ENCODE peak calls at places on chromosomes 11 and 22, in six cellular contexts. Q, A, P, N, M and T are unnamed samples.

GRCh38 chr11:45538939-45539338 is 126.5 kb downstream of the CHST1 start:
- DNase-seq in Q (no peak), A (no peak), P (no peak), N (no peak), M (no peak), T (no peak)

GRCh38 chr11:126834149-126834548 is 166.4 kb downstream of the KIRREL3 start:
- DNase-seq in Q (no peak), A (no peak), P (no peak), N (no peak), M (no peak), T (no peak)

GRCh38 chr22:26321469-26321913 is 107.6 kb upstream of the ASPHD2 start:
- DNase-seq in Q (no peak), A (no peak), P (no peak), N (no peak), M (peak; percentile 82), T (no peak)

GRCh38 chr22:39117585-39118191 is 20.6 kb downstream of the APOBEC3H start:
- DNase-seq in Q (no peak), A (no peak), P (no peak), N (peak; percentile 70), M (peak; percentile 56), T (no peak)

GRCh38 chr11:68532719-68533369 is 72.3 kb downstream of the PPP6R3 start:
- DNase-seq in Q (no peak), A (no peak), P (no peak), N (no peak), M (no peak), T (no peak)

GRCh38 chr11:85886089-85887056 is 31.2 kb downstream of the CCDC83 start:
- DNase-seq in Q (no peak), A (no peak), P (no peak), N (no peak), M (no peak), T (no peak)

GRCh38 chr22:33018232-33018864 is 39.8 kb downstream of the SYN3 start:
- DNase-seq in Q (peak; percentile 34), A (no peak), P (peak; percentile 30), N (peak; percentile 71), M (no peak), T (no peak)

GRCh38 chr11:115455606-115456005 is 48.6 kb downstream of the CADM1 start:
- DNase-seq in Q (no peak), A (no peak), P (no peak), N (no peak), M (no peak), T (no peak)

GRCh38 chr22:24982301-24983056 is 30.0 kb downstream of the KIAA1671 start:
- DNase-seq in Q (no peak), A (peak; percentile 31), P (no peak), N (no peak), M (no peak), T (no peak)

GRCh38 chr11:77065878-77066228 is 918 bp upstream of the CAPN5 start:
- DNase-seq in Q (no peak), A (peak; percentile 60), P (peak; percentile 39), N (no peak), M (peak; percentile 81), T (peak; percentile 78)

GRCh38 chr11:65719887-65720236 is 736 bp downstream of the RNASEH2C start:
- DNase-seq in Q (no peak), A (peak; percentile 49), P (no peak), N (no peak), M (no peak), T (no peak)

GRCh38 chr22:36536717-36537116 is 7.8 kb upstream of the EIF3D start:
- DNase-seq in Q (no peak), A (no peak), P (no peak), N (no peak), M (no peak), T (no peak)

GRCh38 chr11:66467034-66467659 is 442 bp downstream of the PELI3 start:
- DNase-seq in Q (no peak), A (no peak), P (no peak), N (peak; percentile 48), M (no peak), T (no peak)

GRCh38 chr11:911031-911889 is 650 bp upstream of the CHID1 start:
- DNase-seq in Q (no peak), A (no peak), P (no peak), N (peak; percentile 42), M (no peak), T (peak; percentile 83)

GRCh38 chr22:33038836-33039235 is 19.3 kb downstream of the SYN3 start:
- DNase-seq in Q (no peak), A (no peak), P (no peak), N (no peak), M (no peak), T (no peak)

GRCh38 chr22:40728731-40729189 is 49.5 kb downstream of the MCHR1 start:
- DNase-seq in Q (no peak), A (no peak), P (no peak), N (peak; percentile 62), M (no peak), T (no peak)

GRCh38 chr22:28188480-28188879 is 269.4 kb upstream of the PITPNB start:
- DNase-seq in Q (no peak), A (no peak), P (no peak), N (no peak), M (no peak), T (no peak)

GRCh38 chr11:46345131-46345597 is 2.1 kb upstream of the DGKZ start:
- DNase-seq in Q (no peak), A (no peak), P (no peak), N (no peak), M (no peak), T (no peak)

GRCh38 chr11:2662024-2662312 is 37.8 kb downstream of the KCNQ1OT1 start:
- DNase-seq in Q (no peak), A (no peak), P (no peak), N (peak; percentile 19), M (no peak), T (peak; percentile 42)

GRCh38 chr11:61098778-61099177 is 3.5 kb upstream of the CD5 start:
- DNase-seq in Q (no peak), A (no peak), P (no peak), N (no peak), M (no peak), T (no peak)

GRCh38 chr11:1344056-1344635 is 34.7 kb upstream of the TOLLIP start:
- DNase-seq in Q (no peak), A (no peak), P (no peak), N (peak; percentile 18), M (peak; percentile 37), T (no peak)

DNA sequence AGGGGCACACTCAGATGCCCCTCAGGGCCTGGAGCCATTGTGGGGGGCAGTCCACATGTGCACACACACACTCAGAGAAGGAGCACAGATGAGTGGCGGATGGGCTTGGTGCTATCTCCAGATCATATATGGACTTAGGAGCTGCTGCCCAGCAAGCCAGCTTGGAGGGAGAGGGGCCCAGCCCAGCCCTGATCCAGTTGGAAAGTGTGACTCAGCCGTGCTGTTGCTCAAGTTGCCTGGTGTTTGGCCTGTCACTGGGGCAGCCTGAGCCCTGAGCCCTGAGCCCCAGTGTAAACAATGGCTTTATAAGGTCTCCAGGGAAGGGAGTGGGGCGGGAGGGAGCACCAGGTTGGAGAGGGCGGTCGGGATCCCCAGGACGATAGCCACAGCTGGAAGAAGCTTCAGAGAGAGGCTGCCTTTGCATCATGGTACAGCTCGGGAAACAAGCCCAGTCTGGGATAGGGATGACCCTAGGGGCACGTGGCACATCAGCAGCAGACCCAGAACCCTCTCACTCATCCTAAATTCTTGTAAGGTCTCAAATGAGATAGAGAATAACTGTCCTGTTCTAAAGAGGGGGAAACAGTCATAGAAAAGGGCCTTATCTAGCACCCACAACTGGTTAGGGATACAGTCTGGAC is 4.8 kb downstream of the SELENOM start:
- DNase-seq in Q (no peak), A (peak; percentile 67), P (peak; percentile 60), N (peak; percentile 69), M (peak; percentile 99), T (peak; percentile 94)
- TF ChIP-seq EP300 in Q (no peak), A (no peak), P (no peak), N (peak; percentile 76), M (peak; percentile 85), T (peak; percentile 53)

DNA sequence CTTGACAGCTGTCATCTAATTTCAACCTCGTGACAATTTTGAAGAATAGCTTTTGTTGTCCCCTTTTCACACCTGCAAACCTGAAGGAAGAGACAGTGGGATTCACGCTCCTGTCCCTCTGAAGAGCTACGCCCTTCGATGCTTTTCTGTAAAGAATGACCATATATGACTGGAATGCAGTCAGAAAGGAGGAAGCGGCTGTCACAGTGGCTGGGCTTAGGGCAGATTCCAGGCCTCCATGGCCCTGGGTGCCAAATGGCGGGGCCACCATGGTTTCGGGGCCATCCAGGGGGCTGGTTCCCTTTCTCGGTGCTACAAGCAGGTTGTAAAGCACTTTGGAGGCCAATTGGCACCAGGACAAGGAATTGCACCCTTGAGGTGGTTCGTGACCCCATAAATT is 22.2 kb upstream of the FGF19 start:
- DNase-seq in Q (no peak), A (no peak), P (no peak), N (no peak), M (no peak), T (no peak)
- H3K27me3 ChIP-seq in Q (no peaks in the 10 kb centered on the region), A (no peaks in the 10 kb centered on the region), P (peaks cover 15% of the 10 kb centered on the region), N (peaks cover 20% of the 10 kb centered on the region), M (peaks cover 3% of the 10 kb centered on the region), T (peaks cover 88% of the 10 kb centered on the region)

DNA sequence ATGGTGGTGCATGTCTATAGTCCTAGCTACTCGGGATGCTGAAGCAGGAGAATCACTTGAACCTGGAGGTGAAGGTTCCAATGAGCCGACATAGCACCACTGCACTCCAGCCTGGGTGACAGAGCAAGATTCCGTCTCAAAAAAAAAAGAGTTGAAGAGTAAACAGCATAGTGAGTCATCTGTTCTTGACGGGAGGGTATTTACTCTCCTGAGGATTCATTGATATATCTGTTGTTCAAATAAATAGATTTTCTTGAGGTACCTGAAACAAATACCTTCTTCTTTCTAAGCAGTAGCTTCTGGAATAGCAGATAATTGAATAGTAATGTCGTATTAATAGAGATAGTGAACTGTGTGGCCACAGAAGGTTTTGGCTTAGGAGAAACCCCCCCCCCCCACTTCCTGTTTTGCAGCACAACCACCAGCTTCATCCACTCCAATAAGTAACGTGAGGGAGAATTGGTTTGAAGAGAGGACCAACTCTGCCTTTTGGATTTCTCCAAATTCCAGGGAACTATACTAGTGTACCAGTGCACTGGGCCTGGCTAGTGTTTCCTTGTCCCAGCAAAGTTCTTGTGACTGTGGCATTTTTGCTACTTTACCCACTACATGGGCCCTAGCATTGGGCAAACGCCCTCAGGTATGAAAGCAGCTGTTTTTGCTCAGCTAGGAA is 90.0 kb downstream of the PRMT3 start:
- DNase-seq in Q (no peak), A (no peak), P (no peak), N (no peak), M (no peak), T (no peak)
- H3K36me3 ChIP-seq in Q (no peaks in the 10 kb centered on the region), A (no peaks in the 10 kb centered on the region), P (peaks cover 4% of the 10 kb centered on the region), N (no peaks in the 10 kb centered on the region), M (no peaks in the 10 kb centered on the region), T (no peaks in the 10 kb centered on the region)

GRCh38 chr22:23894710-23895598 is 771 bp downstream of the MIF start:
- DNase-seq in Q (no peak), A (peak; percentile 83), P (peak; percentile 33), N (peak; percentile 80), M (peak; percentile 92), T (peak; percentile 83)

GRCh38 chr22:23895599-23896144 is 1.5 kb downstream of the MIF start:
- DNase-seq in Q (no peak), A (no peak), P (no peak), N (no peak), M (no peak), T (no peak)

GRCh38 chr22:23892626-23893445 is 1.3 kb upstream of the MIF start:
- DNase-seq in Q (no peak), A (no peak), P (no peak), N (no peak), M (peak; percentile 65), T (no peak)

GRCh38 chr22:23893446-23893956 is 682 bp upstream of the MIF start:
- DNase-seq in Q (no peak), A (no peak), P (no peak), N (no peak), M (peak; percentile 46), T (no peak)

GRCh38 chr22:23893957-23894709 is at the start of gene MIF:
- DNase-seq in Q (peak; percentile 93), A (peak; percentile 96), P (peak; percentile 87), N (peak; percentile 97), M (peak; percentile 96), T (peak; percentile 97)
- TF ChIP-seq EP300 in Q (no peak), A (peak; percentile 18), P (peak; percentile 35), N (no peak), M (no peak), T (no peak)